ENCODE peak calls at places on chromosomes 7 and 10, in eight cellular contexts. L, I, M, D, U, E, O and Z are unnamed samples.

GRCh38 chr10:27912241-27912640 is 86.6 kb downstream of the ODAD2 start:
- DNase-seq in L (no peak), I (no peak), M (no peak), D (no peak), U (no peak), E (no peak), O (no peak), Z (no peak)

GRCh38 chr10:86651631-86652331 is 2.6 kb upstream of the OPN4 start:
- DNase-seq in L (peak; percentile 14), I (no peak), M (peak; percentile 46), D (no peak), U (no peak), E (no peak), O (no peak), Z (no peak)

GRCh38 chr10:47104786-47105385 is 193.7 kb downstream of the PTPN20 start:
- DNase-seq in L (no peak), I (no peak), M (no peak), D (no peak), U (no peak), E (no peak), O (no peak), Z (no peak)

GRCh38 chr7:46811529-46811928 is 770.4 kb downstream of the TNS3 start:
- DNase-seq in L (no peak), I (no peak), M (peak; percentile 71), D (no peak), U (peak; percentile 90), E (peak; percentile 93), O (peak; percentile 10), Z (peak; percentile 36)

GRCh38 chr10:681670-682318 is 7.7 kb downstream of the DIP2C start:
- DNase-seq in L (no peak), I (no peak), M (peak; percentile 79), D (no peak), U (peak; percentile 66), E (peak; percentile 55), O (no peak), Z (no peak)

GRCh38 chr10:129005080-129005479 is 462.0 kb upstream of the MGMT start:
- DNase-seq in L (no peak), I (no peak), M (no peak), D (no peak), U (no peak), E (no peak), O (no peak), Z (no peak)

GRCh38 chr7:74334026-74334425 is 44.8 kb downstream of the CLIP2 start:
- DNase-seq in L (no peak), I (no peak), M (no peak), D (no peak), U (peak; percentile 82), E (peak; percentile 83), O (no peak), Z (no peak)

GRCh38 chr7:45976485-45976856 is 55.4 kb upstream of the IGFBP3 start:
- DNase-seq in L (no peak), I (no peak), M (no peak), D (no peak), U (no peak), E (no peak), O (no peak), Z (no peak)

GRCh38 chr7:15764986-15765385 is 78.5 kb upstream of the MEOX2 start:
- DNase-seq in L (no peak), I (no peak), M (no peak), D (no peak), U (no peak), E (no peak), O (no peak), Z (no peak)

GRCh38 chr10:93143286-93143685 is 69.6 kb downstream of the CYP26A1 start:
- DNase-seq in L (no peak), I (no peak), M (no peak), D (no peak), U (no peak), E (no peak), O (no peak), Z (no peak)

GRCh38 chr7:100516135-100516812 is 22.7 kb upstream of the AGFG2 start:
- DNase-seq in L (peak; percentile 35), I (peak; percentile 21), M (no peak), D (no peak), U (peak; percentile 98), E (peak; percentile 66), O (peak; percentile 42), Z (peak; percentile 31)

GRCh38 chr7:137990251-137990901 is 11.5 kb downstream of the CREB3L2 start:
- DNase-seq in L (no peak), I (no peak), M (no peak), D (no peak), U (peak; percentile 98), E (peak; percentile 97), O (no peak), Z (no peak)

GRCh38 chr10:11293332-11293731 is 275.7 kb downstream of the CELF2 start:
- DNase-seq in L (no peak), I (no peak), M (no peak), D (no peak), U (no peak), E (no peak), O (no peak), Z (no peak)

GRCh38 chr10:108852211-108852610 is 1071.1 kb downstream of the XPNPEP1 start:
- DNase-seq in L (no peak), I (no peak), M (no peak), D (no peak), U (no peak), E (no peak), O (no peak), Z (no peak)

GRCh38 chr10:131891196-131891928 is 9.4 kb upstream of the PPP2R2D start:
- DNase-seq in L (peak; percentile 82), I (no peak), M (peak; percentile 52), D (peak; percentile 41), U (no peak), E (peak; percentile 41), O (peak; percentile 15), Z (no peak)

GRCh38 chr7:129952164-129952652 is 552 bp downstream of the UBE2H start:
- DNase-seq in L (no peak), I (peak; percentile 46), M (peak; percentile 82), D (peak; percentile 25), U (peak; percentile 31), E (peak; percentile 51), O (peak; percentile 46), Z (peak; percentile 52)

GRCh38 chr10:125112697-125113494 is 47.5 kb downstream of the CTBP2 start:
- DNase-seq in L (no peak), I (no peak), M (no peak), D (no peak), U (peak; percentile 39), E (no peak), O (no peak), Z (no peak)

GRCh38 chr7:143988986-143989745 is 11.0 kb upstream of the OR6B1 start:
- DNase-seq in L (no peak), I (no peak), M (no peak), D (no peak), U (peak; percentile 52), E (no peak), O (no peak), Z (no peak)

GRCh38 chr10:68348265-68348741 is 15.6 kb upstream of the PBLD start:
- DNase-seq in L (peak; percentile 75), I (peak; percentile 42), M (no peak), D (peak; percentile 50), U (peak; percentile 78), E (peak; percentile 66), O (peak; percentile 60), Z (no peak)

GRCh38 chr7:151633516-151633812 is 113.8 kb upstream of the RHEB start:
- DNase-seq in L (no peak), I (no peak), M (no peak), D (no peak), U (no peak), E (no peak), O (no peak), Z (no peak)

GRCh38 chr7:41459623-41460256 is 243.2 kb downstream of the INHBA start:
- DNase-seq in L (no peak), I (no peak), M (no peak), D (no peak), U (no peak), E (no peak), O (no peak), Z (no peak)

GRCh38 chr7:78326870-78327269 is 528.3 kb downstream of the PHTF2 start:
- DNase-seq in L (no peak), I (no peak), M (no peak), D (no peak), U (no peak), E (no peak), O (no peak), Z (no peak)

GRCh38 chr7:18901351-18901750 is 216.1 kb downstream of the TWIST1 start:
- DNase-seq in L (no peak), I (no peak), M (no peak), D (no peak), U (no peak), E (peak; percentile 35), O (no peak), Z (no peak)

GRCh38 chr10:14360515-14360914 is 29.8 kb upstream of the FRMD4A start:
- DNase-seq in L (no peak), I (no peak), M (no peak), D (no peak), U (no peak), E (no peak), O (no peak), Z (no peak)

GRCh38 chr7:40780431-40780830 is 645.6 kb downstream of the SUGCT start:
- DNase-seq in L (no peak), I (no peak), M (no peak), D (no peak), U (no peak), E (no peak), O (no peak), Z (no peak)

GRCh38 chr7:123271231-123271630 is 71.5 kb upstream of the SLC13A1 start:
- DNase-seq in L (no peak), I (no peak), M (no peak), D (no peak), U (peak; percentile 87), E (no peak), O (no peak), Z (no peak)

GRCh38 chr7:112224186-112224585 is 17.7 kb downstream of the ZNF277 start:
- DNase-seq in L (no peak), I (no peak), M (no peak), D (no peak), U (no peak), E (no peak), O (no peak), Z (no peak)

GRCh38 chr7:105806592-105807266 is 69.7 kb downstream of the ATXN7L1 start:
- DNase-seq in L (no peak), I (peak; percentile 71), M (no peak), D (no peak), U (peak; percentile 82), E (peak; percentile 83), O (no peak), Z (no peak)

GRCh38 chr10:103467391-103467790 is 8.7 kb upstream of the CALHM1 start:
- DNase-seq in L (no peak), I (no peak), M (no peak), D (no peak), U (no peak), E (no peak), O (no peak), Z (no peak)